ENCODE peak calls at places on chromosomes 2 and 18, in seven cellular contexts. One of them, this sample, is unnamed.

GRCh38 chr2:72669121-72669520 is 156.7 kb downstream of the EXOC6B start:
- DNase-seq in mesenchymal stem cell: no peak
- DNase-seq in trophoblast cell: no peak
- DNase-seq in mesendoderm: no peak
- DNase-seq in neuronal stem cell: no peak
- DNase-seq in IMR-90: peak; percentile 77
- DNase-seq in H1: no peak
- DNase-seq in this sample: no peak

GRCh38 chr2:64323192-64323591 is 130.8 kb upstream of the LGALSL start:
- DNase-seq in mesenchymal stem cell: no peak
- DNase-seq in IMR-90: no peak
- DNase-seq in neuronal stem cell: no peak
- DNase-seq in mesendoderm: no peak
- DNase-seq in H1: no peak
- DNase-seq in trophoblast cell: peak; percentile 13
- DNase-seq in this sample: no peak

GRCh38 chr2:224971214-224971613 is 71.1 kb downstream of the DOCK10 start:
- DNase-seq in mesenchymal stem cell: no peak
- DNase-seq in H1: peak; percentile 17
- DNase-seq in IMR-90: no peak
- DNase-seq in neuronal stem cell: no peak
- DNase-seq in trophoblast cell: no peak
- DNase-seq in mesendoderm: peak; percentile 45
- DNase-seq in this sample: peak; percentile 85

GRCh38 chr2:142603761-142604160 is 273.7 kb upstream of the KYNU start:
- DNase-seq in IMR-90: no peak
- DNase-seq in mesenchymal stem cell: peak; percentile 35
- DNase-seq in trophoblast cell: peak; percentile 33
- DNase-seq in mesendoderm: no peak
- DNase-seq in neuronal stem cell: no peak
- DNase-seq in H1: no peak
- DNase-seq in this sample: no peak

GRCh38 chr2:222485367-222486211 is 61.2 kb downstream of the SGPP2 start:
- DNase-seq in IMR-90: no peak
- DNase-seq in neuronal stem cell: peak; percentile 40
- DNase-seq in trophoblast cell: no peak
- DNase-seq in mesenchymal stem cell: no peak
- DNase-seq in H1: no peak
- DNase-seq in mesendoderm: no peak
- DNase-seq in this sample: no peak

GRCh38 chr2:120291464-120292311 is 39.0 kb downstream of the RALB start:
- DNase-seq in IMR-90: peak; percentile 49
- DNase-seq in mesendoderm: peak; percentile 57
- DNase-seq in H1: no peak
- DNase-seq in neuronal stem cell: no peak
- DNase-seq in mesenchymal stem cell: peak; percentile 16
- DNase-seq in trophoblast cell: peak; percentile 95
- DNase-seq in this sample: no peak

GRCh38 chr2:53569957-53570727 is 197.5 kb upstream of the CHAC2 start:
- DNase-seq in H1: no peak
- DNase-seq in IMR-90: no peak
- DNase-seq in mesendoderm: no peak
- DNase-seq in mesenchymal stem cell: no peak
- DNase-seq in trophoblast cell: peak; percentile 14
- DNase-seq in neuronal stem cell: no peak
- DNase-seq in this sample: no peak

GRCh38 chr18:76188097-76188496 is 306.9 kb downstream of the ZNF516 start:
- DNase-seq in mesenchymal stem cell: no peak
- DNase-seq in IMR-90: no peak
- DNase-seq in mesendoderm: no peak
- DNase-seq in neuronal stem cell: no peak
- DNase-seq in H1: no peak
- DNase-seq in trophoblast cell: no peak
- DNase-seq in this sample: no peak

GRCh38 chr2:229489016-229489415 is 217.9 kb upstream of the PID1 start:
- DNase-seq in H1: no peak
- DNase-seq in IMR-90: peak; percentile 13
- DNase-seq in neuronal stem cell: no peak
- DNase-seq in mesendoderm: no peak
- DNase-seq in trophoblast cell: peak; percentile 90
- DNase-seq in mesenchymal stem cell: no peak
- DNase-seq in this sample: no peak

GRCh38 chr2:112253261-112253807 is 1.5 kb downstream of the ZC3H8 start:
- DNase-seq in mesendoderm: no peak
- DNase-seq in mesenchymal stem cell: no peak
- DNase-seq in H1: no peak
- DNase-seq in neuronal stem cell: no peak
- DNase-seq in trophoblast cell: no peak
- DNase-seq in IMR-90: no peak
- DNase-seq in this sample: no peak

GRCh38 chr2:207676827-207677354 is 34.5 kb upstream of the CCNYL1 start:
- DNase-seq in trophoblast cell: peak; percentile 96
- DNase-seq in IMR-90: peak; percentile 91
- DNase-seq in mesendoderm: peak; percentile 55
- DNase-seq in mesenchymal stem cell: peak; percentile 25
- DNase-seq in neuronal stem cell: no peak
- DNase-seq in H1: no peak
- DNase-seq in this sample: no peak

GRCh38 chr2:85511008-85511895 is 27.7 kb upstream of the MAT2A start:
- DNase-seq in IMR-90: peak; percentile 19
- DNase-seq in neuronal stem cell: no peak
- DNase-seq in H1: no peak
- DNase-seq in mesendoderm: no peak
- DNase-seq in mesenchymal stem cell: no peak
- DNase-seq in trophoblast cell: no peak
- DNase-seq in this sample: no peak

GRCh38 chr2:15747698-15748471 is 156.2 kb downstream of the DDX1 start:
- DNase-seq in neuronal stem cell: peak; percentile 80
- DNase-seq in IMR-90: no peak
- DNase-seq in trophoblast cell: peak; percentile 60
- DNase-seq in mesendoderm: peak; percentile 98
- DNase-seq in mesenchymal stem cell: no peak
- DNase-seq in H1: peak; percentile 76
- DNase-seq in this sample: peak; percentile 84

GRCh38 chr2:167049659-167050058 is 161.4 kb downstream of the XIRP2 start:
- DNase-seq in mesenchymal stem cell: no peak
- DNase-seq in trophoblast cell: no peak
- DNase-seq in H1: no peak
- DNase-seq in mesendoderm: no peak
- DNase-seq in neuronal stem cell: no peak
- DNase-seq in IMR-90: no peak
- DNase-seq in this sample: no peak

GRCh38 chr2:68193774-68194372 is 36.2 kb downstream of the PNO1 start:
- DNase-seq in H1: no peak
- DNase-seq in mesenchymal stem cell: peak; percentile 33
- DNase-seq in trophoblast cell: no peak
- DNase-seq in mesendoderm: no peak
- DNase-seq in neuronal stem cell: no peak
- DNase-seq in IMR-90: peak; percentile 77
- DNase-seq in this sample: no peak

GRCh38 chr2:232094883-232095282 is 133.4 kb downstream of the DIS3L2 start:
- DNase-seq in neuronal stem cell: no peak
- DNase-seq in IMR-90: no peak
- DNase-seq in mesenchymal stem cell: no peak
- DNase-seq in H1: no peak
- DNase-seq in mesendoderm: no peak
- DNase-seq in trophoblast cell: no peak
- DNase-seq in this sample: no peak

GRCh38 chr18:62425465-62426190 is 97.2 kb upstream of the ZCCHC2 start:
- DNase-seq in mesendoderm: peak; percentile 96
- DNase-seq in IMR-90: peak; percentile 96
- DNase-seq in mesenchymal stem cell: peak; percentile 93
- DNase-seq in H1: peak; percentile 77
- DNase-seq in neuronal stem cell: peak; percentile 77
- DNase-seq in trophoblast cell: peak; percentile 98
- DNase-seq in this sample: peak; percentile 83

GRCh38 chr18:44098551-44099098 is 582.1 kb upstream of the SETBP1 start:
- DNase-seq in IMR-90: peak; percentile 17
- DNase-seq in neuronal stem cell: no peak
- DNase-seq in trophoblast cell: peak; percentile 53
- DNase-seq in mesenchymal stem cell: peak; percentile 17
- DNase-seq in mesendoderm: peak; percentile 70
- DNase-seq in H1: peak; percentile 36
- DNase-seq in this sample: peak; percentile 69

GRCh38 chr2:97662895-97663625 is 784 bp downstream of the ACTR1B start:
- DNase-seq in mesendoderm: peak; percentile 97
- DNase-seq in H1: peak; percentile 43
- DNase-seq in IMR-90: peak; percentile 89
- DNase-seq in trophoblast cell: peak; percentile 93
- DNase-seq in mesenchymal stem cell: peak; percentile 92
- DNase-seq in neuronal stem cell: peak; percentile 30
- DNase-seq in this sample: peak; percentile 76

GRCh38 chr2:97663626-97663961 is 250 bp downstream of the ACTR1B start:
- DNase-seq in trophoblast cell: no peak
- DNase-seq in mesendoderm: no peak
- DNase-seq in H1: no peak
- DNase-seq in neuronal stem cell: peak; percentile 73
- DNase-seq in IMR-90: no peak
- DNase-seq in mesenchymal stem cell: no peak
- DNase-seq in this sample: no peak

GRCh38 chr2:97663962-97664635 is at the start of gene ACTR1B:
- DNase-seq in IMR-90: peak; percentile 98
- DNase-seq in neuronal stem cell: peak; percentile 97
- DNase-seq in trophoblast cell: peak; percentile 99
- DNase-seq in mesendoderm: peak; percentile 99
- DNase-seq in mesenchymal stem cell: peak; percentile 98
- DNase-seq in H1: peak; percentile 97
- DNase-seq in this sample: peak; percentile 99

GRCh38 chr2:97662386-97662894 is 1.4 kb downstream of the ACTR1B start:
- DNase-seq in H1: no peak
- DNase-seq in trophoblast cell: no peak
- DNase-seq in mesenchymal stem cell: no peak
- DNase-seq in neuronal stem cell: no peak
- DNase-seq in IMR-90: no peak
- DNase-seq in mesendoderm: no peak
- DNase-seq in this sample: no peak

DNA sequence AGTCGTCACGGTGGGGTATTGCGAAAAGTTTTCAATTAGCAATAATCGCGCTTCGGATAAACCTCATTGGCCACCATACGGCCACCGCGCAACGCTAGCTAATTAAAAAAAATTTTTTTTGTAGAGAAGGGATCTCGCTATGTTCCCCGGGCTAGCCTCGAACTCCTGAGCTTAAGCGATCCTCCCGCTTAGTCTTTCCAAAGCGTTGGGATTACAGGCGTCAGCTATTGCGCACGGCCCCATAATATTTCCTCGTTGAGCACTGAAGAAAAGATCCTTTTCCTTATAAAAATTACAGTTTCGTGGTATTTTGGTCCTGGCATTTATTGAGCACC is 759 bp upstream of the ACTR1B start:
- DNase-seq in H1: no peak
- DNase-seq in trophoblast cell: no peak
- DNase-seq in IMR-90: no peak
- DNase-seq in mesendoderm: peak; percentile 51
- DNase-seq in neuronal stem cell: no peak
- DNase-seq in mesenchymal stem cell: no peak
- DNase-seq in this sample: no peak
- H2BK5ac ChIP-seq in H1: peak overlapping the region; percentile 88
- H2BK5ac ChIP-seq in trophoblast cell: peak overlapping the region; percentile 96
- H2BK5ac ChIP-seq in IMR-90: peak overlapping the region; percentile 41
- H2BK5ac ChIP-seq in mesendoderm: no peak overlapping the region
- H2BK5ac ChIP-seq in neuronal stem cell: no peak overlapping the region
- H2BK5ac ChIP-seq in mesenchymal stem cell: no peak overlapping the region
- H2BK5ac ChIP-seq in this sample: no peak overlapping the region

GRCh38 chr2:174545240-174545639 is 52.4 kb downstream of the WIPF1 start:
- DNase-seq in trophoblast cell: no peak
- DNase-seq in neuronal stem cell: no peak
- DNase-seq in mesendoderm: no peak
- DNase-seq in H1: no peak
- DNase-seq in IMR-90: no peak
- DNase-seq in mesenchymal stem cell: no peak
- DNase-seq in this sample: no peak
- H2BK120ac ChIP-seq in trophoblast cell: no peak overlapping the region
- H2BK120ac ChIP-seq in neuronal stem cell: no peak overlapping the region
- H2BK120ac ChIP-seq in mesendoderm: no peak overlapping the region
- H2BK120ac ChIP-seq in H1: no peak overlapping the region
- H2BK120ac ChIP-seq in IMR-90: no peak overlapping the region
- H2BK120ac ChIP-seq in mesenchymal stem cell: no peak overlapping the region
- H2BK120ac ChIP-seq in this sample: no peak overlapping the region

GRCh38 chr2:172554352-172555271 is 1.3 kb upstream of the PDK1 start:
- DNase-seq in H1: no peak
- DNase-seq in mesenchymal stem cell: no peak
- DNase-seq in trophoblast cell: peak; percentile 31
- DNase-seq in IMR-90: no peak
- DNase-seq in mesendoderm: peak; percentile 96
- DNase-seq in neuronal stem cell: no peak
- DNase-seq in this sample: no peak
- H3K4me2 ChIP-seq in H1: peak overlapping the region; percentile 87
- H3K4me2 ChIP-seq in mesenchymal stem cell: no peak overlapping the region
- H3K4me2 ChIP-seq in trophoblast cell: no peak overlapping the region
- H3K4me2 ChIP-seq in IMR-90: peak overlapping the region; percentile 14
- H3K4me2 ChIP-seq in mesendoderm: no peak overlapping the region
- H3K4me2 ChIP-seq in neuronal stem cell: no peak overlapping the region
- H3K4me2 ChIP-seq in this sample: peak overlapping the region; percentile 44

GRCh38 chr2:202017940-202018339 is 15.7 kb upstream of the FZD7 start:
- DNase-seq in neuronal stem cell: no peak
- DNase-seq in mesendoderm: no peak
- DNase-seq in mesenchymal stem cell: no peak
- DNase-seq in trophoblast cell: no peak
- DNase-seq in H1: no peak
- DNase-seq in IMR-90: no peak
- DNase-seq in this sample: no peak

GRCh38 chr2:202015471-202015870 is 18.2 kb upstream of the FZD7 start:
- DNase-seq in mesendoderm: no peak
- DNase-seq in trophoblast cell: no peak
- DNase-seq in H1: no peak
- DNase-seq in mesenchymal stem cell: no peak
- DNase-seq in neuronal stem cell: no peak
- DNase-seq in IMR-90: no peak
- DNase-seq in this sample: no peak

GRCh38 chr2:202014328-202015034 is 19.2 kb upstream of the FZD7 start:
- DNase-seq in mesendoderm: peak; percentile 94
- DNase-seq in mesenchymal stem cell: peak; percentile 24
- DNase-seq in IMR-90: peak; percentile 39
- DNase-seq in H1: no peak
- DNase-seq in trophoblast cell: no peak
- DNase-seq in neuronal stem cell: no peak
- DNase-seq in this sample: no peak

GRCh38 chr2:202015035-202015345 is 18.7 kb upstream of the FZD7 start:
- DNase-seq in H1: no peak
- DNase-seq in neuronal stem cell: no peak
- DNase-seq in IMR-90: no peak
- DNase-seq in mesenchymal stem cell: no peak
- DNase-seq in trophoblast cell: no peak
- DNase-seq in mesendoderm: no peak
- DNase-seq in this sample: no peak

GRCh38 chr2:202016579-202017227 is 17.0 kb upstream of the FZD7 start:
- DNase-seq in mesendoderm: no peak
- DNase-seq in IMR-90: no peak
- DNase-seq in H1: no peak
- DNase-seq in trophoblast cell: no peak
- DNase-seq in mesenchymal stem cell: no peak
- DNase-seq in neuronal stem cell: no peak
- DNase-seq in this sample: no peak
- H2BK5ac ChIP-seq in mesendoderm: no peak overlapping the region
- H2BK5ac ChIP-seq in IMR-90: no peak overlapping the region
- H2BK5ac ChIP-seq in H1: no peak overlapping the region
- H2BK5ac ChIP-seq in trophoblast cell: no peak overlapping the region
- H2BK5ac ChIP-seq in mesenchymal stem cell: no peak overlapping the region
- H2BK5ac ChIP-seq in neuronal stem cell: no peak overlapping the region
- H2BK5ac ChIP-seq in this sample: no peak overlapping the region

GRCh38 chr2:128322651-128323491 is 4.2 kb upstream of the HS6ST1 start:
- DNase-seq in H1: no peak
- DNase-seq in IMR-90: no peak
- DNase-seq in neuronal stem cell: no peak
- DNase-seq in trophoblast cell: no peak
- DNase-seq in mesendoderm: peak; percentile 56
- DNase-seq in mesenchymal stem cell: no peak
- DNase-seq in this sample: peak; percentile 57
- H2BK120ac ChIP-seq in H1: no peak overlapping the region
- H2BK120ac ChIP-seq in IMR-90: peak overlapping the region; percentile 77
- H2BK120ac ChIP-seq in neuronal stem cell: peak overlapping the region; percentile 94
- H2BK120ac ChIP-seq in trophoblast cell: peak overlapping the region; percentile 95
- H2BK120ac ChIP-seq in mesendoderm: peak overlapping the region; percentile 38
- H2BK120ac ChIP-seq in mesenchymal stem cell: peak overlapping the region; percentile 98
- H2BK120ac ChIP-seq in this sample: no peak overlapping the region

This sample was measured in H9.